ENCODE peak calls at places on chromosomes 1 and 21, in nine cellular contexts. One of them, this sample, is unnamed.
A peak's percentile ranks its signal among the peaks of the same experiment; 100 is the strongest.

GRCh38 chr21:43911935-43912487 is 47.0 kb downstream of the AGPAT3 start:
- DNase-seq in keratinocyte: no peak
- DNase-seq in fibroblast of pulmonary artery: no peak
- DNase-seq in glutamatergic neuron: no peak
- DNase-seq in GM13977: no peak
- DNase-seq in IMR-90: no peak
- DNase-seq in foreskin fibroblast: no peak
- DNase-seq in fibroblast of mammary gland: no peak
- DNase-seq in AG04450: no peak
- DNase-seq in this sample: no peak

GRCh38 chr1:110150330-110151174 is at the start of gene SLC6A17:
- DNase-seq in keratinocyte: no peak
- DNase-seq in fibroblast of pulmonary artery: peak; percentile 45
- DNase-seq in glutamatergic neuron: peak; percentile 86
- DNase-seq in GM13977: no peak
- DNase-seq in IMR-90: peak; percentile 68
- DNase-seq in foreskin fibroblast: peak; percentile 66
- DNase-seq in fibroblast of mammary gland: peak; percentile 64
- DNase-seq in AG04450: no peak
- DNase-seq in this sample: no peak

GRCh38 chr1:180098242-180098995 is 56.2 kb upstream of the QSOX1 start:
- DNase-seq in keratinocyte: no peak
- DNase-seq in fibroblast of pulmonary artery: peak; percentile 87
- DNase-seq in glutamatergic neuron: no peak
- DNase-seq in GM13977: no peak
- DNase-seq in IMR-90: peak; percentile 95
- DNase-seq in foreskin fibroblast: peak; percentile 73
- DNase-seq in fibroblast of mammary gland: peak; percentile 82
- DNase-seq in AG04450: peak; percentile 92
- DNase-seq in this sample: no peak

GRCh38 chr1:21499283-21499945 is 9.8 kb upstream of the ALPL start:
- DNase-seq in keratinocyte: no peak
- DNase-seq in fibroblast of pulmonary artery: no peak
- DNase-seq in glutamatergic neuron: no peak
- DNase-seq in GM13977: no peak
- DNase-seq in IMR-90: peak; percentile 13
- DNase-seq in foreskin fibroblast: no peak
- DNase-seq in fibroblast of mammary gland: no peak
- DNase-seq in AG04450: no peak
- DNase-seq in this sample: no peak

GRCh38 chr1:197944485-197944884 is 27.3 kb downstream of the LHX9 start:
- DNase-seq in keratinocyte: no peak
- DNase-seq in fibroblast of pulmonary artery: no peak
- DNase-seq in glutamatergic neuron: no peak
- DNase-seq in GM13977: no peak
- DNase-seq in IMR-90: no peak
- DNase-seq in foreskin fibroblast: no peak
- DNase-seq in fibroblast of mammary gland: no peak
- DNase-seq in AG04450: no peak
- DNase-seq in this sample: no peak

GRCh38 chr1:53327183-53327941 is 508 bp downstream of the LRP8 start:
- DNase-seq in keratinocyte: no peak
- DNase-seq in fibroblast of pulmonary artery: no peak
- DNase-seq in glutamatergic neuron: peak; percentile 81
- DNase-seq in GM13977: peak; percentile 67
- DNase-seq in IMR-90: peak; percentile 15
- DNase-seq in foreskin fibroblast: peak; percentile 18
- DNase-seq in fibroblast of mammary gland: peak; percentile 21
- DNase-seq in AG04450: no peak
- DNase-seq in this sample: peak; percentile 51

GRCh38 chr1:195714248-195714647 is 894.0 kb downstream of the KCNT2 start:
- DNase-seq in keratinocyte: no peak
- DNase-seq in fibroblast of pulmonary artery: peak; percentile 38
- DNase-seq in glutamatergic neuron: no peak
- DNase-seq in GM13977: no peak
- DNase-seq in IMR-90: peak; percentile 86
- DNase-seq in foreskin fibroblast: peak; percentile 23
- DNase-seq in fibroblast of mammary gland: peak; percentile 39
- DNase-seq in AG04450: peak; percentile 27
- DNase-seq in this sample: no peak

GRCh38 chr1:58779059-58779754 is 4.6 kb downstream of the JUN start:
- DNase-seq in keratinocyte: no peak
- DNase-seq in fibroblast of pulmonary artery: peak; percentile 53
- DNase-seq in glutamatergic neuron: no peak
- DNase-seq in GM13977: no peak
- DNase-seq in IMR-90: peak; percentile 43
- DNase-seq in foreskin fibroblast: no peak
- DNase-seq in fibroblast of mammary gland: peak; percentile 18
- DNase-seq in AG04450: no peak
- DNase-seq in this sample: no peak

GRCh38 chr1:177873238-177873637 is 96.6 kb downstream of the SEC16B start:
- DNase-seq in keratinocyte: peak; percentile 78
- DNase-seq in fibroblast of pulmonary artery: peak; percentile 84
- DNase-seq in glutamatergic neuron: no peak
- DNase-seq in GM13977: no peak
- DNase-seq in IMR-90: peak; percentile 94
- DNase-seq in foreskin fibroblast: peak; percentile 94
- DNase-seq in fibroblast of mammary gland: peak; percentile 94
- DNase-seq in AG04450: peak; percentile 77
- DNase-seq in this sample: no peak

GRCh38 chr1:170624141-170624540 is 39.8 kb upstream of the PRRX1 start:
- DNase-seq in keratinocyte: no peak
- DNase-seq in fibroblast of pulmonary artery: no peak
- DNase-seq in glutamatergic neuron: no peak
- DNase-seq in GM13977: no peak
- DNase-seq in IMR-90: no peak
- DNase-seq in foreskin fibroblast: no peak
- DNase-seq in fibroblast of mammary gland: no peak
- DNase-seq in AG04450: no peak
- DNase-seq in this sample: no peak

GRCh38 chr1:191160837-191161236 is 683.2 kb upstream of the BRINP3 start:
- DNase-seq in keratinocyte: no peak
- DNase-seq in fibroblast of pulmonary artery: no peak
- DNase-seq in glutamatergic neuron: no peak
- DNase-seq in GM13977: no peak
- DNase-seq in IMR-90: no peak
- DNase-seq in foreskin fibroblast: no peak
- DNase-seq in fibroblast of mammary gland: no peak
- DNase-seq in AG04450: no peak
- DNase-seq in this sample: no peak

GRCh38 chr1:198449727-198450433 is 90.6 kb downstream of the ATP6V1G3 start:
- DNase-seq in keratinocyte: peak; percentile 50
- DNase-seq in fibroblast of pulmonary artery: peak; percentile 62
- DNase-seq in glutamatergic neuron: no peak
- DNase-seq in GM13977: no peak
- DNase-seq in IMR-90: peak; percentile 64
- DNase-seq in foreskin fibroblast: no peak
- DNase-seq in fibroblast of mammary gland: peak; percentile 38
- DNase-seq in AG04450: no peak
- DNase-seq in this sample: no peak

GRCh38 chr1:151907363-151908139 is 1.8 kb downstream of the THEM4 start:
- DNase-seq in keratinocyte: no peak
- DNase-seq in fibroblast of pulmonary artery: no peak
- DNase-seq in glutamatergic neuron: no peak
- DNase-seq in GM13977: no peak
- DNase-seq in IMR-90: no peak
- DNase-seq in foreskin fibroblast: no peak
- DNase-seq in fibroblast of mammary gland: peak; percentile 11
- DNase-seq in AG04450: no peak
- DNase-seq in this sample: no peak

GRCh38 chr1:151909167-151910149 is at the start of gene THEM4:
- DNase-seq in keratinocyte: peak; percentile 66
- DNase-seq in fibroblast of pulmonary artery: peak; percentile 97
- DNase-seq in glutamatergic neuron: peak; percentile 100
- DNase-seq in GM13977: peak; percentile 97
- DNase-seq in IMR-90: peak; percentile 96
- DNase-seq in foreskin fibroblast: peak; percentile 96
- DNase-seq in fibroblast of mammary gland: peak; percentile 95
- DNase-seq in AG04450: peak; percentile 88
- DNase-seq in this sample: peak; percentile 97

GRCh38 chr1:151902858-151903257 is 6.5 kb downstream of the THEM4 start:
- DNase-seq in keratinocyte: no peak
- DNase-seq in fibroblast of pulmonary artery: no peak
- DNase-seq in glutamatergic neuron: no peak
- DNase-seq in GM13977: no peak
- DNase-seq in IMR-90: no peak
- DNase-seq in foreskin fibroblast: no peak
- DNase-seq in fibroblast of mammary gland: no peak
- DNase-seq in AG04450: no peak
- DNase-seq in this sample: no peak

GRCh38 chr1:151908228-151908691 is 1.1 kb downstream of the THEM4 start:
- DNase-seq in keratinocyte: no peak
- DNase-seq in fibroblast of pulmonary artery: peak; percentile 36
- DNase-seq in glutamatergic neuron: no peak
- DNase-seq in GM13977: peak; percentile 36
- DNase-seq in IMR-90: peak; percentile 24
- DNase-seq in foreskin fibroblast: no peak
- DNase-seq in fibroblast of mammary gland: peak; percentile 47
- DNase-seq in AG04450: no peak
- DNase-seq in this sample: no peak

DNA sequence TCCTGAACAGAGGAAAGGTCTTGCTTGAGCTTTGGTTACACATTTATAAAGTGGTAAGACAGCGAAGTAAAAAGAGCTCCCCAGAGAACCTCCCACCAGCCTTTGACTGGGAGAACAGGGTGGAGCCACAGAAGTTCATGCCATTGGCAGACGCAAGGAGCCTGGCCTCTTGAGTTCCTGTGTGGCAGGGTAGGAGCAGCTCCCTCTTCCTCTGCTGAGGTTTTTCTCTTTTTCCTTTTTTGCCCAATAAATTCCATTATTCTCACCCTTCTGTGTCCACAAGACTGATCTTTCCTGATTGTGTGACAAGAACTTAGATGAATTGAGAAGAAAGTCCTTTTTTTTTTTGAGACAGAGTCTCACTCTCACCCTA is 4.3 kb downstream of the THEM4 start:
- DNase-seq in keratinocyte: no peak
- DNase-seq in fibroblast of pulmonary artery: peak; percentile 59
- DNase-seq in glutamatergic neuron: no peak
- DNase-seq in GM13977: no peak
- DNase-seq in IMR-90: no peak
- DNase-seq in foreskin fibroblast: no peak
- DNase-seq in fibroblast of mammary gland: peak; percentile 41
- DNase-seq in AG04450: no peak
- DNase-seq in this sample: no peak
- TF ChIP-seq CTCF in keratinocyte: no peak
- TF ChIP-seq CTCF in fibroblast of pulmonary artery: no peak
- TF ChIP-seq CTCF in glutamatergic neuron: no peak
- TF ChIP-seq CTCF in GM13977: no peak
- TF ChIP-seq CTCF in IMR-90: no peak
- TF ChIP-seq CTCF in foreskin fibroblast: no peak
- TF ChIP-seq CTCF in fibroblast of mammary gland: no peak
- TF ChIP-seq CTCF in AG04450: no peak
- TF ChIP-seq CTCF in this sample: no peak

GRCh38 chr1:90579212-90579802 is 137.8 kb downstream of the BARHL2 start:
- DNase-seq in keratinocyte: no peak
- DNase-seq in fibroblast of pulmonary artery: peak; percentile 61
- DNase-seq in glutamatergic neuron: no peak
- DNase-seq in GM13977: peak; percentile 56
- DNase-seq in IMR-90: peak; percentile 40
- DNase-seq in foreskin fibroblast: peak; percentile 5
- DNase-seq in fibroblast of mammary gland: peak; percentile 46
- DNase-seq in AG04450: no peak
- DNase-seq in this sample: peak; percentile 43
- TF ChIP-seq CTCF in keratinocyte: no peak
- TF ChIP-seq CTCF in fibroblast of pulmonary artery: peak; percentile 58
- TF ChIP-seq CTCF in glutamatergic neuron: peak; percentile 76
- TF ChIP-seq CTCF in GM13977: peak; percentile 61
- TF ChIP-seq CTCF in IMR-90: peak; percentile 56
- TF ChIP-seq CTCF in foreskin fibroblast: peak; percentile 40
- TF ChIP-seq CTCF in fibroblast of mammary gland: peak; percentile 62
- TF ChIP-seq CTCF in AG04450: peak; percentile 67
- TF ChIP-seq CTCF in this sample: peak; percentile 66

GRCh38 chr1:157409927-157410326 is 142.4 kb downstream of the FCRL5 start:
- DNase-seq in keratinocyte: no peak
- DNase-seq in fibroblast of pulmonary artery: no peak
- DNase-seq in glutamatergic neuron: no peak
- DNase-seq in GM13977: no peak
- DNase-seq in IMR-90: no peak
- DNase-seq in foreskin fibroblast: no peak
- DNase-seq in fibroblast of mammary gland: no peak
- DNase-seq in AG04450: no peak
- DNase-seq in this sample: no peak
- TF ChIP-seq CTCF in keratinocyte: no peak
- TF ChIP-seq CTCF in fibroblast of pulmonary artery: no peak
- TF ChIP-seq CTCF in glutamatergic neuron: no peak
- TF ChIP-seq CTCF in GM13977: no peak
- TF ChIP-seq CTCF in IMR-90: no peak
- TF ChIP-seq CTCF in foreskin fibroblast: no peak
- TF ChIP-seq CTCF in fibroblast of mammary gland: no peak
- TF ChIP-seq CTCF in AG04450: no peak
- TF ChIP-seq CTCF in this sample: no peak

GRCh38 chr1:157951219-157951618 is 42.2 kb upstream of the KIRREL1 start:
- DNase-seq in keratinocyte: no peak
- DNase-seq in fibroblast of pulmonary artery: no peak
- DNase-seq in glutamatergic neuron: no peak
- DNase-seq in GM13977: no peak
- DNase-seq in IMR-90: no peak
- DNase-seq in foreskin fibroblast: no peak
- DNase-seq in fibroblast of mammary gland: no peak
- DNase-seq in AG04450: no peak
- DNase-seq in this sample: no peak

GRCh38 chr1:157952601-157953000 is 40.8 kb upstream of the KIRREL1 start:
- DNase-seq in keratinocyte: no peak
- DNase-seq in fibroblast of pulmonary artery: no peak
- DNase-seq in glutamatergic neuron: no peak
- DNase-seq in GM13977: no peak
- DNase-seq in IMR-90: no peak
- DNase-seq in foreskin fibroblast: no peak
- DNase-seq in fibroblast of mammary gland: no peak
- DNase-seq in AG04450: no peak
- DNase-seq in this sample: no peak

GRCh38 chr1:157944666-157945280 is 48.7 kb upstream of the KIRREL1 start:
- DNase-seq in keratinocyte: no peak
- DNase-seq in fibroblast of pulmonary artery: no peak
- DNase-seq in glutamatergic neuron: no peak
- DNase-seq in GM13977: no peak
- DNase-seq in IMR-90: no peak
- DNase-seq in foreskin fibroblast: no peak
- DNase-seq in fibroblast of mammary gland: no peak
- DNase-seq in AG04450: no peak
- DNase-seq in this sample: no peak

DNA sequence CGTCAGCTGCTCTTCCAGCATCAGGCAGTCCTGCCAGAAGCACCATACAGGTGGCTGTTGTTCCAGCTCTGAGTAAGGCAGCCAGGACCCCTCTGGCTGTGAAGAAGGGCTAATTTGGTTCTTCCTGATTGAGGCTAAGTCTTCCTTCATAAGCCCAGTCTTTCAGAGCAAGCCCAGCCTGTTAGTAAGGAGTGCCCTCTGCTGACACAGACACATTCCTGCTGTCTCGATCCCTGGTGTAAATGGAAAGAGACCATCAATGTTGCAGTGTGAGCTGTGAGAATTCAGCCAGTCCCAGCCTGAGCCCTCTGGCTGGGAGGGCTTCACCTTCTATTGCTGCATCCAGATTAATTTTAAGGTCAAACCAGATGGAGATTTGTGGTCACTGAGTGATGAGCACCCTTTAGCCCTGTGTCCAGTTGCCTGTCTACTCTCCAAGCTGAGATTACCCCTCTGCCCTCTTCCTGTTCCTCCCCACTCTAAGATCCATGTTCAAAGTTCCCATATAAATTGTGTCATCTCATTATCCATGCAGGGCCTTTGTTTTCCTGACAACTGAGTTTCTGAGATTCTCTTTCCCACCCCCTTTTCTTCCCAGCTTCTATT is 44.8 kb upstream of the KIRREL1 start:
- DNase-seq in keratinocyte: no peak
- DNase-seq in fibroblast of pulmonary artery: peak; percentile 53
- DNase-seq in glutamatergic neuron: peak; percentile 29
- DNase-seq in GM13977: peak; percentile 24
- DNase-seq in IMR-90: peak; percentile 42
- DNase-seq in foreskin fibroblast: peak; percentile 23
- DNase-seq in fibroblast of mammary gland: peak; percentile 54
- DNase-seq in AG04450: no peak
- DNase-seq in this sample: peak; percentile 41
- TF ChIP-seq CTCF in keratinocyte: peak; percentile 91
- TF ChIP-seq CTCF in fibroblast of pulmonary artery: peak; percentile 56
- TF ChIP-seq CTCF in glutamatergic neuron: no peak
- TF ChIP-seq CTCF in GM13977: peak; percentile 73
- TF ChIP-seq CTCF in IMR-90: peak; percentile 49
- TF ChIP-seq CTCF in foreskin fibroblast: peak; percentile 42
- TF ChIP-seq CTCF in fibroblast of mammary gland: peak; percentile 64
- TF ChIP-seq CTCF in AG04450: peak; percentile 63
- TF ChIP-seq CTCF in this sample: peak; percentile 54

This sample was measured in GM10248.